ENCODE peak calls at places on chromosomes 4 and X, in four cellular contexts. R, M, L and T are unnamed samples.

GRCh38 chrX:39903343-39903742 is 194.4 kb downstream of the BCOR start:
- DNase-seq in R (no peak), L (no peak), M (no peak), T (no peak)

GRCh38 chr4:38949416-38950051 is 81.9 kb downstream of the FAM114A1 start:
- DNase-seq in M (no peak), L (no peak), R (no peak), T (no peak)

GRCh38 chrX:120302434-120302833 is 8.8 kb downstream of the TMEM255A start:
- DNase-seq in L (no peak), M (peak; percentile 10), R (no peak), T (no peak)

GRCh38 chr4:152094851-152095700 is 334.3 kb upstream of the GATB start:
- DNase-seq in R (no peak), L (no peak), M (no peak), T (no peak)

GRCh38 chr4:74061430-74061829 is 22.9 kb upstream of the CXCL3 start:
- DNase-seq in L (no peak), R (no peak), M (no peak), T (no peak)

GRCh38 chr4:46937493-46937892 is 28.4 kb upstream of the COX7B2 start:
- DNase-seq in R (no peak), M (no peak), L (no peak), T (no peak)

GRCh38 chrX:13223868-13224555 is 95.8 kb downstream of the ATXN3L start:
- DNase-seq in M (no peak), L (peak; percentile 39), R (no peak), T (peak; percentile 85)

GRCh38 chr4:105014242-105015031 is 132.2 kb upstream of the TET2 start:
- DNase-seq in M (no peak), R (no peak), L (no peak), T (no peak)

GRCh38 chr4:6668391-6668790 is 25.3 kb upstream of the S100P start:
- DNase-seq in L (no peak), M (no peak), R (no peak), T (no peak)

GRCh38 chr4:22500831-22501714 is 14.8 kb downstream of the ADGRA3 start:
- DNase-seq in M (no peak), L (no peak), R (no peak), T (peak; percentile 31)

GRCh38 chrX:151153086-151153485 is 23.3 kb upstream of the GPR50 start:
- DNase-seq in M (peak; percentile 63), R (peak; percentile 11), L (peak; percentile 0), T (no peak)

GRCh38 chr4:13656569-13656988 is 29.1 kb upstream of the BOD1L1 start:
- DNase-seq in M (peak; percentile 32), L (peak; percentile 19), R (peak; percentile 61), T (peak; percentile 20)

GRCh38 chr4:6749340-6750171 is 33.0 kb upstream of the KIAA0232 start:
- DNase-seq in R (peak; percentile 44), L (peak; percentile 91), M (no peak), T (peak; percentile 82)

GRCh38 chr4:150722908-150723362 is 141.0 kb downstream of the MAB21L2 start:
- DNase-seq in M (no peak), R (no peak), L (no peak), T (peak; percentile 40)

GRCh38 chrX:65685112-65685511 is 17.7 kb downstream of the MSN start:
- DNase-seq in M (no peak), L (no peak), R (no peak), T (no peak)

GRCh38 chr4:96407651-96408342 is 567.9 kb downstream of the PDHA2 start:
- DNase-seq in R (no peak), M (no peak), L (no peak), T (no peak)

GRCh38 chrX:47030339-47030738 is 47.9 kb upstream of the RGN start:
- DNase-seq in R (peak; percentile 69), M (no peak), L (peak; percentile 53), T (peak; percentile 46)

GRCh38 chr4:170014359-170015008 is 11.7 kb downstream of the MFAP3L start:
- DNase-seq in R (no peak), L (no peak), M (no peak), T (no peak)

GRCh38 chr4:81844717-81845116 is 373.0 kb upstream of the RASGEF1B start:
- DNase-seq in L (peak; percentile 70), M (peak; percentile 79), R (peak; percentile 82), T (peak; percentile 34)

GRCh38 chrX:49187526-49187925 is 1.4 kb upstream of the PRICKLE3 start:
- DNase-seq in L (no peak), M (no peak), R (no peak), T (no peak)

GRCh38 chrX:106802063-106802387 is 448 bp upstream of the TBC1D8B start:
- DNase-seq in L (peak; percentile 3), M (no peak), R (no peak), T (peak; percentile 11)

GRCh38 chr4:2289955-2290333 is 28.0 kb upstream of the MXD4 start:
- DNase-seq in M (no peak), L (no peak), R (no peak), T (no peak)

GRCh38 chr4:5383191-5383980 is 325.0 kb downstream of the EVC2 start:
- DNase-seq in R (no peak), M (no peak), L (no peak), T (no peak)

GRCh38 chrX:120428309-120428708 is 40.8 kb downstream of the LAMP2 start:
- DNase-seq in M (no peak), R (no peak), L (no peak), T (no peak)

GRCh38 chr4:76689079-76689817 is 208.7 kb downstream of the SOWAHB start:
- DNase-seq in M (peak; percentile 81), R (no peak), L (no peak), T (peak; percentile 31)

GRCh38 chr4:51870441-51871188 is 27.7 kb downstream of the DCUN1D4 start:
- DNase-seq in M (no peak), L (no peak), R (no peak), T (no peak)

GRCh38 chr4:82811838-82812672 is 13.5 kb upstream of the SCD5 start:
- DNase-seq in R (no peak), L (no peak), M (no peak), T (no peak)

GRCh38 chr4:122673252-122673651 is 52.4 kb upstream of the IL21 start:
- DNase-seq in R (no peak), M (no peak), L (no peak), T (no peak)

GRCh38 chr4:24765331-24765990 is 29.9 kb upstream of the SOD3 start:
- DNase-seq in M (no peak), R (no peak), L (no peak), T (no peak)

GRCh38 chrX:134911348-134911747 is 79.4 kb upstream of the SMIM10 start:
- DNase-seq in M (no peak), L (no peak), R (no peak), T (no peak)

GRCh38 chrX:134907302-134907701 is 83.5 kb upstream of the SMIM10 start:
- DNase-seq in M (no peak), R (no peak), L (no peak), T (no peak)

GRCh38 chrX:134909258-134909657 is 81.5 kb upstream of the SMIM10 start:
- DNase-seq in L (no peak), R (peak; percentile 17), M (no peak), T (no peak)

DNA sequence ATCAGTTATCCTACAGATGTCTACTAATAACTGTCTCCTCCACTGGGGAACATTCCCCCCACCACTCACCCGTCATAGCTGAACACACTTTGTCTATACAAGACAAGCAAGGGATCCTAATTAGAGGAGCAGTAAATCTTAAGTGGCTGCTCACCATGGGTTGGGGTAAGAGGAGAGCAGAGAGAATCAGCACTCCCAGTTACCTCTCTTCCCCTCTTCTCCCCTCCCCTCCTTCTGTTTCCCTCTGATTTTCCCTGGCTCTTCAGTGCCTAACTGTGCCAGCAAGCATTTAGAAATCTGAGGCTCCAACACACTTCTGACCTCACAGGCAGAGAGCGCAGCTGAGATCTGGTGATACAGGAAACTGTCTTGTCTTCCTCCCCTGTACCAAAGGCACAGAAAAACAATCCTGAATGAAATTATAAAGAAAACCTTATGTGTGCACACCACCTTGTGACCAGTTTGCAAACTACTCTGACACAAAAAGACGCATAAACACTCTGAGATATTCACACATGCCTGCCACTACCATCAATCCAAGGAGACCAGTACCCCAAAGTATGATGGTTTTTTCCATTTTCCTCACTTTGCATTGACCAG is 82.5 kb upstream of the SMIM10 start:
- DNase-seq in R (peak; percentile 56), L (no peak), M (no peak), T (peak; percentile 36)
- TF ChIP-seq CTCF in R (peak; percentile 23), L (no peak), M (no peak), T (peak; percentile 19)

DNA sequence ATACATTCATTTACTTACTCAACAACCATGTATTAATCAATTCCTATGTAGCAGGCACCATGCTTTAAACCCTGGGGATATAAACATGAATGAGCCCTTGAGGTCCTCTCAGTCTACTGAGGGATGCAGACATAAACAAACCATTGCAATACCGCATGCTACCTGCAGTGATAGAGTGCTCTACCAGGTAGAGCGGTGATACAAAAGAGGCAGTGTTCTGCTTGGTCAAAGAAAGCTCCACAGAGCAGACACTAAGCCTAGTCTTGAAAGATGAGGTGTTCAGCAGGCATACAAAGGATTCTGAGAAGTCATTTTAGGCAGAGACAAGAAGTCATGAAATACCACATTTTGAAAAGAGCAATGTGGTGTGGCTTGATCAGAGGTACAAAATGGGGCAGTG is 26.9 kb upstream of the AMOT start:
- DNase-seq in R (no peak), L (no peak), M (no peak), T (no peak)
- TF ChIP-seq NR3C1 in R (no peak), L (no peak), M (no peak), T (no peak)

DNA sequence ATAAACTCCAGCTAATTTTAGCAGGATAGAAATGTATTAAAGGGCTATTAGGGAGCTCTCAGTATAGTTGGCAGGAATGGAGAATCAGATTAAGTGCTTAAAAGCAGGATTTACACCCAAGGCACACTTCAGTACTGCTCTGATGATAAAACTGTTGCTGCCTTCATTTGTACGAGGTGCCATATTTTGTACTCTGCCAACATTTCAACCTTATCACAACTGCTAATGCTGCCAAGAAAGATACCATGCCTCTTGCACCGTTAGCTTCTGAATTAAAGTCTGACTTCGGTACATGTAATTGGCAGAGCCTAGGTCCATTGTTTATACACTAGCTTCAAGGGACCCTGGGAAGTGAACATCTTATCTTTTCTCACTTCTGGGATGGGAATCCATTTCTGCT is 623.9 kb upstream of the IGFBP7 start:
- DNase-seq in R (no peak), M (no peak), L (no peak), T (no peak)
- TF ChIP-seq CTCF in R (no peak), M (no peak), L (no peak), T (no peak)

GRCh38 chr4:142818009-142818408 is 28.1 kb downstream of the INPP4B start:
- DNase-seq in M (no peak), R (no peak), L (no peak), T (no peak)

GRCh38 chr4:142817442-142817841 is 28.7 kb downstream of the INPP4B start:
- DNase-seq in R (no peak), M (no peak), L (no peak), T (peak; percentile 17)

GRCh38 chr4:142818476-142818875 is 27.6 kb downstream of the INPP4B start:
- DNase-seq in L (no peak), R (no peak), M (no peak), T (no peak)

GRCh38 chr4:142813388-142813787 is 32.7 kb downstream of the INPP4B start:
- DNase-seq in M (no peak), R (no peak), L (no peak), T (no peak)

DNA sequence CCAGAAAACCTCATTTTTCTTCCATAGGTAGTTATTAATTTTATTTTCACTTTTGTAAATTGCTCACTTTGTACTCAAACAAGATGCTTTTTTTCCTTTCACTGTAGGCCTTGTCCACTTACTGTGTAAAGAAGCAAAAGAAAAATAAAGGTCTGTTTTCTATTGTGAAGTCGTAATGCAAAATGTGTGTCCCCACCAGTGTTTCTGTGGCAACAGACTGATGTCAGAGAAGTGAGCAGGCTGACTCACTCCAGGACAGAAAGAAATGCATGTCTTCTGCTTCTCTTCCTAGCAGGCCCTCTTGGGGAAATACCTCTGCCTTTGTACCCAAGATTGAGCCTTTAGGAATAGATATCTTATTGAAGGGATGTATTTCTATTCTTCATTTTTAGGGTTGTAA is 30.3 kb downstream of the INPP4B start:
- DNase-seq in R (no peak), L (no peak), M (no peak), T (peak; percentile 23)
- TF ChIP-seq NR3C1 in R (no peak), L (no peak), M (no peak), T (no peak)

GRCh38 chrX:148661035-148661434 is 160.6 kb downstream of the AFF2 start:
- DNase-seq in R (no peak), M (no peak), L (no peak), T (no peak)
- TF ChIP-seq CTCF in R (no peak), M (no peak), L (no peak), T (no peak)